ENCODE peak calls at places on chromosomes 4 and X, in seven cellular contexts. K, C, O, F, X, E and A are unnamed samples.

GRCh38 chr4:144621681-144622080 is 24.3 kb upstream of the HHIP start:
- DNase-seq in C (no peak), F (no peak), K (no peak), O (no peak), X (no peak), E (no peak), A (no peak)

GRCh38 chrX:69603566-69604194 is 12.2 kb upstream of the EDA start:
- DNase-seq in K (no peak), E (no peak), X (no peak), C (no peak), F (no peak), O (no peak), A (no peak)

GRCh38 chrX:84047339-84047738 is 140.7 kb downstream of the RPS6KA6 start:
- DNase-seq in C (peak; percentile 7), F (no peak), E (no peak), X (no peak), K (no peak), O (no peak), A (no peak)

GRCh38 chr4:70183168-70183939 is 12.2 kb upstream of the ODAM start:
- DNase-seq in K (peak; percentile 74), X (peak; percentile 32), E (no peak), F (no peak), O (peak; percentile 52), C (peak; percentile 53), A (no peak)

GRCh38 chrX:10360121-10360520 is 203.3 kb downstream of the CLCN4 start:
- DNase-seq in C (peak; percentile 24), F (no peak), O (no peak), E (peak; percentile 52), X (peak; percentile 6), K (peak; percentile 8), A (no peak)

GRCh38 chr4:89898304-89898716 is 3.7 kb downstream of the MMRN1 start:
- DNase-seq in O (no peak), X (no peak), E (no peak), C (no peak), K (no peak), F (no peak), A (no peak)

GRCh38 chr4:54898941-54899340 is 226.5 kb downstream of the KDR start:
- DNase-seq in O (no peak), C (no peak), E (no peak), X (peak; percentile 53), F (no peak), K (no peak), A (no peak)

GRCh38 chr4:183011213-183011907 is 87.7 kb upstream of the WWC2 start:
- DNase-seq in F (no peak), K (peak; percentile 6), O (no peak), E (no peak), C (no peak), X (no peak), A (no peak)

GRCh38 chr4:8000721-8001491 is 61.2 kb upstream of the AFAP1 start:
- DNase-seq in X (no peak), O (no peak), C (peak; percentile 71), E (no peak), K (no peak), F (no peak), A (no peak)

GRCh38 chr4:78566834-78567501 is 15.4 kb downstream of the ANXA3 start:
- DNase-seq in E (no peak), K (peak; percentile 11), C (no peak), F (no peak), X (no peak), O (no peak), A (no peak)

GRCh38 chr4:88275949-88276515 is 8.3 kb downstream of the PPM1K start:
- DNase-seq in X (no peak), F (no peak), O (no peak), E (no peak), K (no peak), C (no peak), A (no peak)

GRCh38 chr4:6416518-6417286 is 55.7 kb downstream of the PPP2R2C start:
- DNase-seq in O (no peak), E (no peak), C (no peak), F (no peak), K (no peak), X (no peak), A (no peak)